ENCODE peak calls at places on chromosomes 7 and 10, in five cellular contexts. V is SK-N-SH, H is osteoblast, U is neural progenitor cell, O is fibroblast of lung. S is an unnamed sample.

GRCh38 chr10:78433722-78434535 is 400.3 kb downstream of the RPS24 start:
- DNase-seq in V (peak), H (no peak), U (peak), O (no peak), S (peak)

GRCh38 chr7:85890244-85890811 is 703.5 kb upstream of the SEMA3D start:
- DNase-seq in H (no peak), O (peak), V (peak), U (peak), S (peak)

GRCh38 chr7:53656881-53657280 is 621.4 kb downstream of the POM121L12 start:
- DNase-seq in V (no peak), O (peak), U (no peak), H (no peak), S (no peak)

GRCh38 chr7:143499246-143499645 is 21.6 kb downstream of the TAS2R41 start:
- DNase-seq in U (no peak), V (no peak), H (no peak), O (peak), S (no peak)

GRCh38 chr10:84163992-84164391 is 9.6 kb upstream of the GPR15LG start:
- DNase-seq in U (no peak), O (no peak), V (no peak), H (no peak), S (no peak)

GRCh38 chr10:62554632-62555199 is 180.5 kb downstream of the ZNF365 start:
- DNase-seq in H (peak), V (peak), U (peak), O (peak), S (peak)

GRCh38 chr10:117694251-117694650 is 151.7 kb downstream of the EMX2 start:
- DNase-seq in U (no peak), O (no peak), H (no peak), V (no peak), S (no peak)

GRCh38 chr10:26781797-26782196 is 79.0 kb downstream of the ABI1 start:
- DNase-seq in O (peak), U (no peak), H (no peak), V (no peak), S (no peak)

GRCh38 chr10:48456808-48457761 is 147.8 kb downstream of the ARHGAP22 start:
- DNase-seq in U (no peak), O (no peak), V (peak), H (peak), S (no peak)

GRCh38 chr10:91150631-91151030 is 69.8 kb upstream of the PCGF5 start:
- DNase-seq in U (no peak), H (no peak), V (no peak), O (no peak), S (no peak)

GRCh38 chr10:73096041-73096451 is 620 bp downstream of the P4HA1 start:
- DNase-seq in H (peak), U (peak), V (peak), O (peak), S (peak)

GRCh38 chr7:778271-778967 is 51.3 kb upstream of the PRKAR1B start:
- DNase-seq in H (peak), U (no peak), V (peak), O (no peak), S (no peak)

GRCh38 chr10:105291571-105291970 is 650.5 kb downstream of the SORCS3 start:
- DNase-seq in U (no peak), V (peak), H (no peak), O (no peak), S (no peak)

GRCh38 chr7:78530351-78530750 is 731.8 kb downstream of the PHTF2 start:
- DNase-seq in H (peak), O (peak), V (no peak), U (no peak), S (no peak)

GRCh38 chr7:111855161-111855841 is 293.0 kb upstream of the IMMP2L start:
- DNase-seq in V (peak), H (peak), O (peak), U (peak), S (peak)

GRCh38 chr10:131971591-131971990 is 10.1 kb downstream of the BNIP3 start:
- DNase-seq in U (no peak), O (no peak), H (no peak), V (no peak), S (no peak)

GRCh38 chr7:16564023-16564380 is 37.4 kb downstream of the LRRC72 start:
- DNase-seq in O (no peak), H (no peak), V (no peak), U (no peak), S (no peak)

GRCh38 chr10:71086439-71087080 is 125.8 kb upstream of the UNC5B start:
- DNase-seq in U (no peak), V (no peak), H (peak), O (no peak), S (no peak)

GRCh38 chr10:73891585-73891984 is 17.2 kb upstream of the CAMK2G start:
- DNase-seq in O (no peak), H (no peak), V (no peak), U (no peak), S (no peak)

GRCh38 chr10:63618552-63618951 is 97.4 kb downstream of the REEP3 start:
- DNase-seq in U (no peak), H (no peak), O (no peak), V (no peak), S (no peak)

GRCh38 chr10:103861501-103861900 is 6.1 kb upstream of the SH3PXD2A start:
- DNase-seq in V (no peak), O (peak), U (no peak), H (peak), S (no peak)

GRCh38 chr7:21108182-21108581 is 319.7 kb upstream of the SP4 start:
- DNase-seq in O (no peak), V (no peak), H (no peak), U (peak), S (no peak)

GRCh38 chr10:59907918-59908807 is 1.8 kb upstream of the CCDC6 start:
- DNase-seq in V (no peak), U (peak), O (peak), H (peak), S (peak)
- H2AFZ ChIP-seq in V (peak), U (peak), O (peak), H (peak), S (peak)

GRCh38 chr7:138979226-138979979 is 1.8 kb downstream of the KIAA1549 start:
- DNase-seq in O (no peak), H (peak), V (peak), U (no peak), S (no peak)
- TF ChIP-seq CTCF in O (no peak), H (peak), V (peak), U (peak), S (no peak)

DNA sequence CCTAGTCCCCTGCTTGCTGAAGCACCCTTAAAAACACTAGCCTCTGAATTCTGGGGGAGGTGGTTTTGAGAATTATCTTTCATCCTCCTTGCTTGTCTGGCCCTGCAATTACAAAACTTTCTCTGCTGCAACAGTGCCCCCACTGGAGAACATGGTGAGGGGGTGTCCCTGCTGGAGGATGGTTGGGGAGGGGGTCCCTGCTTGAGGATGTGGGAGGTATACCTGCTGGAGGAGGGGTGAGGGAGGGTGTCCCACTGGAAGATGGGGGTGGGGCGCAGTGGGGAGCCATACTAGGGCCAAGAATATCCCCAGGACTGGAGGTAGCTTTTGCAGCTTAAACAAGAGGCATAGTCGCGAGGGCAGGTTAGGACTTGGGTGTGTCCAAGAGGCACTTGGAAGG is 3.2 kb upstream of the POLM start:
- DNase-seq in H (peak), U (no peak), V (no peak), O (no peak), S (no peak)
- H2AFZ ChIP-seq in H (no peak), U (no peak), V (peak), O (no peak), S (peak)

DNA sequence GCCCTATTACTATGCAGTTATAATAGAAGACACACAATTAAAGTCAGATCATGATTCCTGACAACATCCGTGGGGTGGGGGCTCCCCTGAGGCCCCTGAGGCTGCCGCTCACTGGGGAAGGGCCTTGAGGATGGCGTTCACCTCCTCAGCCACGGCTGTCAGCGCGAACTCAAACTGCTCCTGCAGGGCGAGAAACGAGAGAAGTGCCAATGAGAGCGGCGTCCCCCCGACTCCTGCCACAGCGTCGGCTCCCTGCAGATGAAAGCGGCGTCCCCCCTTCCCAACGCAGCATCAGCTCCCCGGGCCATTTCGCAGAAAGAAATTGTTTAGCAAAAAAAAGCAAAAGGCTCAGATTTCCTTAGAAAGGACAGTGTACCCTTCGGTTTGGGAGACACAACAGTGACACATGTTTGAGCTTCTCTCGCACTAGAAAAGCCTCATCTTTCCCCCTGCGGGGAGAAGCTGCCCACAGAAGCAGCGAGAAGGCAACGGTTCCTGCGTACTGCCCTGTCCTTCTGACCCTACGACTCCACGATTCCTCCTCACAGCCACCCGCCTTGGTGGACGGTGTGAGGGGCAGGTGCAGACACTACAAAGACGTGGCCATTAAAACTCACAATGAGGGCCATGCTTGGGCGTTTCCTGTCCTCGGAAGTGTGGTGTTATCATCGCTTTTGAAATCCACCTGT is 203.9 kb downstream of the DNAJB6 start:
- DNase-seq in V (no peak), H (peak), O (no peak), U (no peak), S (no peak)
- TF ChIP-seq CTCF in V (no peak), H (no peak), O (no peak), U (no peak), S (no peak)

GRCh38 chr7:103447073-103447960 is 1.3 kb upstream of the SLC26A5 start:
- DNase-seq in H (peak), V (peak), U (peak), O (peak), S (peak)

GRCh38 chr7:103439661-103440060 is 6.3 kb downstream of the SLC26A5 start:
- DNase-seq in O (no peak), U (no peak), H (no peak), V (no peak), S (no peak)

GRCh38 chr7:103446046-103446520 is at the start of gene SLC26A5:
- DNase-seq in U (peak), O (no peak), V (peak), H (no peak), S (no peak)

DNA sequence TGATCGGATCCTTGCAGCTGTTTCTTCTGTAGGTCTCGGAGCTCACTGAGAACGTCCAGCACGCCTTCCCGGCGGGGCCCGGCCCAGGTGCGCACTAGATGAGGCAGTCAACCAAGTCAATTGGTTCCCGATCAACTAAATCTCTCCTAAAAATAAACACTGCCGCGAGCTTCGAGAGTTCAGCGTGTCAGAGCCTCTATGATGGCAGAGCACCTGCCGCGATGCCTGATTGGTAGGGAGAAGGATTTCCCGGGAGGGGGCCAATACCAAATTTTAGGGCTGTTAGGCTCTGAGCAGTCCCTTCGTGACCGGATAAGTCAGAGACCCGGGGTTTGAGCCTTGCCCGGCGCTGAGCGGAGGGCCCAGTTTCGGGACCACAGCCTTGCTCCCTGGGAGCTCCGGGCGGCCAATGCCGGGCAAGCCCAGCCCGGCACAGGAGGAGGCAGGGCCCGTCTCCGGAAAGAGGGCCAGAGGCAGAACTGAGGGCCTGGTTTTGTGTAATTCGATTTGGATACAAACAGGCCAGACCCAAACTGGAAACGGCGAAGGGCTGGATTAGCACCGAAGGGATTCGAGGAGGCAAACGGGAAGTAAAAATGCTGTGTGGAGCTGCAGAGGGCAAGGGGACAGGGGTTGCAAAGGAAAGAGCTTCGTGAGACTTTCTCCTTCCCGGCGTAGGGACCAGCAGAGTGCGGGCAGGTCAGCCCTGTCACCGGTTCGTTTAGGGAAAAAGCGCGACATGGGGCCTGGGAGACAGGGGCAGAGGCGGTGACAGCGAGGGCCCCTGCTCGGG is 583 bp downstream of the SLC26A5 start:
- DNase-seq in H (peak), V (peak), U (peak), O (no peak), S (no peak)
- H2AFZ ChIP-seq in H (peak), V (no peak), U (peak), O (peak), S (no peak)

DNA sequence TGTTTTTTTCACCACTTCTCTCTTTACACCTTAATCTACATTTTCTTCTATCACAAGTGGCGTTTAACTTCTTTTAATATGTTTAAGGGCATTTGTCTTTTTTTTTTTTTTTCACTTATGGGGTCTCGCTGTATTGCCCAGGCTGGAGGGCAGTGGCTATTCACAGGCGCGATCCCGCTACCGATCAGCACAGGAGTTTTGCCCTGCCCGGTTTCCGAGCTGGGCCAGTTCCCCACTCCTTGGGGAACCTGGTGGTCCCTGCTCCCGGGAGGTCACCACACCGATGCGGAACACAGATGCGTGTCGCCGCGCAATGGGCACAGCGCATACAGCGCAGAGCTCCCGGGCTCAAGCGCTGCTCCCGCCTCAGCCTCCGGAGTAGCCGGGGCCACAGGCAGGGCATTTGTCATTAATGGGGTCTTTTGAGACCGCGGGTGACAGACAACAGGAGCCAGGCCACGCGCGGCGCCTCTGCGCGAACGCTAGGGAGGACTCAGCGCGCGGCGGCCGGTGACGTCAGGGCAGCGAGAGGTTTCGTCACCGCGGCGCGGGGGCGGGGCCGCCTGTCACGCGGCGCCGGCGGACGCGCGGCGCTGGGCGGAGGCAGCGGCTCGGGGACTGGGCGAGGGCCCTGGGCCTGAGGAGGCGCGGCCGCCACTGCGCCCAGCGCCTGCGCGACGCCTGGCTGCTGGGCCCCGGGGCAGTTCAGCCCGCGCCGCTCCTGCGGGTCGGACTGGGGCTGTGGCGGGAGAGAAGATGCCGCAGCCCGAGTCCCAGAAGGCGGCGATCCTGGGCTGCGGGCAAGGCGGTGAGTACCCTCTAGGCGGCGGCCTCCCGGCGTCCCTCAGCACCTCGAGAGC is at the start of gene GALNT11:
- DNase-seq in O (peak), U (peak), V (peak), H (peak), S (no peak)
- TF ChIP-seq CTCF in O (no peak), U (peak), V (no peak), H (peak), S (no peak)

GRCh38 chr10:34540492-34540891 is 274.6 kb downstream of the PARD3 start:
- DNase-seq in O (no peak), V (no peak), H (no peak), U (no peak), S (no peak)

GRCh38 chr10:34539533-34540315 is 275.4 kb downstream of the PARD3 start:
- DNase-seq in H (peak), U (no peak), O (no peak), V (no peak), S (no peak)

GRCh38 chr10:34535872-34536271 is 279.2 kb downstream of the PARD3 start:
- DNase-seq in H (no peak), O (no peak), V (no peak), U (no peak), S (no peak)

GRCh38 chr10:34538291-34538829 is 276.7 kb downstream of the PARD3 start:
- DNase-seq in V (no peak), O (peak), U (no peak), H (no peak), S (peak)

DNA sequence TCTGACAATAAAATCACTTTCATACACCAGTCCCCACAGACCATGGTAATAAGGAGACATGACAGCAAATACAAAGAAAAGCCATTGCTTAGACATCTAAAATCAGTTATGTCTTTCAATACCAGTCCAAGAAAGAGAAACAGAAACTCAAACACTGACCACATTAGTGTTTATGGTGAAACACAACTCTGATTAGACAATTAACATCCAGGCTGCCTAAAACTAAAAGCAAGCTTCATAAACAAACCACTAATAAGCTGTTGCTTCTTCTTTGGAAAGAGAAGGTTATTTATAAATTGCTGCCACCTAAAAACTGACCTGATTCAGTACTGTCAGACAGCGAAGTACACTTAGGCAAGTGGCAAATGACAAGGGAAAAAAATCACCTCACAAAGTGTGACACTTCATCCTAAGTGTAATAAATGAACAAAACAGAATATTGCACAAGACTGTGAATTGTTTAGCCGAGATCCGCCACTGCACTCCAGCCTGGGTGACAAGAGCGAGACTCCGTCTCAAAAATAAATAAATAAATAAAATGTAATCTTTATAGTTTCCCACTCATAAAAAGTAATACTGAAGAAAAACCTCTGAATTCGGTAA is 277.4 kb downstream of the PARD3 start:
- DNase-seq in H (peak), V (no peak), O (no peak), U (no peak), S (no peak)
- H2AFZ ChIP-seq in H (no peak), V (no peak), O (no peak), U (no peak), S (peak)

GRCh38 chr7:50676754-50677153 is 105.9 kb downstream of the GRB10 start:
- DNase-seq in O (no peak), V (no peak), H (no peak), U (no peak), S (no peak)
- TF ChIP-seq CTCF in O (no peak), V (no peak), H (no peak), U (no peak), S (no peak)

DNA sequence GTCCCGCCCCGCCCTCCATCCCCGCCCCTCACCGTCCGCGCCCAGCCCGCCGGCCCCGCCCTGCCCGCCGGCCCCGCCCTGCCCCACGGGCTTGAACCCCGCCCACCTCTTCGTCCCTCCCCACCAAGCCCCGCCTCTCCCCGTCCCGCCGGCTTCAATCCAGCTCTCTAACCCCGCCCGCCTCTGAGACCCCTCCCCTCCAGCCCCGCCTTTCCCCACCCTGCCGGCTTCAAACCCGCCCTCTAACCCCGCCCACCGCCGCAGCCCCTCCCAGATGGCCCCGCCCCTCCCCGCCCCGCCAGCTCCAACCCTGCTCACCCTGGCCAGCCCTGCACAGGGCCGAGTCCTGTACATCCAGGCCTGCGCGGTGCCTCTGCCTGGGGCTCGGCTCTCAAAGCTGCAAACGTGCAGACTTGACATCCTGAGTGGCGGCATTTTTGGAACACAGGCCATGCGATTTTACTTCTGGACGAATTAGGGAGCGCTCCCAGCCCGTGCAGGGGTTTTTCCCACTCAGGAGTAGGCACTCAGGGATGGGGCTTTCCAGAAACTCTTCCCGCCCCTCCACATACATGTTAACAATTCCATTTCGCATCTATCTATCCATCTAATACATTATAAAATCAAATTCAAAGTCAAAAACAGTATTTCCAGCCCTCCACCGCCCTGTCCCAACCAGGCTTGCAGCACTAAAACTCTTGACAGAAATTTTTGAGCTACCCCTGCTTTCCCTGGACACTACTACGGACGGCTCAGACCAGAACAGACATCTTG is 475 bp upstream of the NMT2 start:
- DNase-seq in V (peak), O (peak), H (peak), U (peak), S (peak)
- H2AFZ ChIP-seq in V (peak), O (peak), H (peak), U (no peak), S (no peak)